ENCODE peak calls at places on chromosome 17, in four cellular contexts. U, W, V and K are unnamed samples.

GRCh38 chr17:8375738-8376259 is 705 bp downstream of the KRABD2 start:
- DNase-seq in U (peak; percentile 26), W (no peak), V (no peak), K (no peak)

GRCh38 chr17:72602517-72603345 is 481.9 kb downstream of the SOX9 start:
- DNase-seq in V (no peak), U (peak; percentile 78), W (peak; percentile 46), K (peak; percentile 67)

GRCh38 chr17:80698297-80698696 is 153.7 kb downstream of the RPTOR start:
- DNase-seq in W (no peak), U (peak; percentile 24), V (no peak), K (no peak)

GRCh38 chr17:75181110-75181509 is 1.6 kb downstream of the SUMO2 start:
- DNase-seq in W (no peak), U (no peak), V (no peak), K (no peak)

GRCh38 chr17:49106366-49107210 is 26.0 kb upstream of the B4GALNT2 start:
- DNase-seq in W (peak; percentile 36), U (no peak), V (no peak), K (peak; percentile 72)

GRCh38 chr17:63998721-63999679 is 849 bp downstream of the PRR29 start:
- DNase-seq in V (no peak), W (no peak), U (peak; percentile 31), K (no peak)

GRCh38 chr17:11882716-11883115 is 114.6 kb downstream of the ZNF18 start:
- DNase-seq in V (no peak), W (no peak), U (no peak), K (no peak)

GRCh38 chr17:77476006-77476405 is 335.2 kb downstream of the SEC14L1 start:
- DNase-seq in U (no peak), V (no peak), W (no peak), K (no peak)

GRCh38 chr17:63419949-63420867 is 25.9 kb downstream of the CYB561 start:
- DNase-seq in U (no peak), W (no peak), V (no peak), K (no peak)

GRCh38 chr17:882827-883585 is 96.6 kb downstream of the NXN start:
- DNase-seq in V (no peak), U (peak; percentile 37), W (peak; percentile 88), K (no peak)

GRCh38 chr17:29747660-29748059 is 124.9 kb upstream of the CORO6 start:
- DNase-seq in V (no peak), U (no peak), W (no peak), K (peak; percentile 2)

GRCh38 chr17:72576289-72576759 is 455.5 kb downstream of the SOX9 start:
- DNase-seq in U (peak; percentile 78), W (no peak), V (no peak), K (no peak)

GRCh38 chr17:8038954-8039610 is at the start of gene ALOX15B:
- DNase-seq in V (peak; percentile 67), W (no peak), U (no peak), K (no peak)

GRCh38 chr17:20948984-20949777 is 93.6 kb downstream of the USP22 start:
- DNase-seq in V (no peak), U (no peak), W (no peak), K (no peak)

GRCh38 chr17:70168979-70169706 is at the start of gene KCNJ2:
- DNase-seq in W (peak; percentile 80), V (peak; percentile 91), U (peak; percentile 95), K (peak; percentile 49)

GRCh38 chr17:7548585-7549400 is at the start of gene TNFSF12:
- DNase-seq in W (peak; percentile 25), V (peak; percentile 63), U (peak; percentile 61), K (no peak)

GRCh38 chr17:70934834-70935233 is 765.5 kb downstream of the KCNJ2 start:
- DNase-seq in W (no peak), U (no peak), V (no peak), K (no peak)

GRCh38 chr17:80035687-80035936 is at the start of gene TBC1D16:
- DNase-seq in W (no peak), U (no peak), V (no peak), K (no peak)

DNA sequence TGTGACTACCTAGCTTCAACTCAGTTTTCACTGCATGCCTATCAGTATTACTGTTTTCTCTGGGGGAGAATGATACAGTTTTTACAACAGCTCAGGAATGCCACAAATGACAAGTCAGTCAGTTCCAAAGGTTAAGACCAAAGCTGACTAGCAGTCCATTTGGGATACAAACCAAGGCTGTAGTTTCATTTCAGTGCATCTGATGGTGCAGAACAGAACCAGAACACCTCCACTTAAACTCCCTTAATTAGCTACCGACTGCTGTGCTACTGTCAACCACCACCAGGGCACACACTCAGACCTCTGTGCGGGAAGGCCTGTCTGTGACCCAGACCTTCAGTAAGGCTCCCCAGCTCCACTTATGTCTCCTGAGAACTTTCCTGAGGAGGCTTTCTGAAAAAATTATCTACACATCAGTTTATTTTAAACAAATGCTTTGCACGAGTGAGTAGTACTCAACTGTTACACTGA is 20.4 kb downstream of the NFE2L1 start:
- DNase-seq in U (no peak), V (no peak), W (no peak), K (peak; percentile 77)
- TF ChIP-seq CTCF in U (peak; percentile 39), V (no peak), W (peak; percentile 50), K (peak; percentile 74)

DNA sequence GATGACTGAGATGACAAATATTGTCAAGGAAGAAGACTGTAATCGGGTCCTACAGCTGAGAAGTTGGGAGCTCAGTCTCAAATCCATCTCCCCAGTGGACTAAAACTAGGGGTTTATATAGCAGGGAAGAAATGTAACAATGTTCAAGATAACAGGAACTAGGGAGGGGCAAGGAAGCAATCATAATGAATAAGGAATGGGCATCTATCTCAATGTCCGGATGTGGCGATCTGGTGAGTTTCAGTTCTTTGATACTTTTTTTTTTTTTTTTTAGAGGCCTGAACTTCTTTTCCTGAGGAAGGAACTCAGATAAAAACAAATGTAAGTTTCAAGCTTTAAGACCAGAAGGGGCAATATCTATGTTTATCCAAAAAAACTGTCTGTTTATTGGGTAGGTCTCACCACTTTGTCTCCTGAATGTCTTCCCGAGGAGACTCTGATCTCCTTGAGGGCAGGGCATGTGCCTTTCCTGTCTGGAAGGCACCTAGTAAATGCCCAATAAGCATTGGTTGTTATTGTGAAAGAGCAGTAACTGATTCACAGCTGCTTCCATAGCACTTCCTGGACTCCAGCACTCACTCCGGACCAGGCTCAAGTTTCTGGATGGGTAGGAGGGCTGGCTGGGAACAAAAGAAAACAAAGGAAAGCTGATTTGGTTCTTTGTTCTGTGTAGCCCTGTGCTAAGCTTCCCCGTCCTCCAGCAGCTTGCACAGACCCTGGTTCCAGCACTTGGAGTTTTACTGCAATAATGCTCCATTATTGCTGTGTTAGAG is 51.9 kb downstream of the MEOX1 start:
- DNase-seq in U (peak; percentile 49), W (no peak), V (no peak), K (no peak)
- TF ChIP-seq CTCF in U (no peak), W (no peak), V (no peak), K (no peak)

GRCh38 chr17:41586863-41587495 is at the start of gene KRT14:
- DNase-seq in V (no peak), U (no peak), W (no peak), K (no peak)

GRCh38 chr17:41588126-41588810 is 1.6 kb upstream of the KRT14 start:
- DNase-seq in V (no peak), U (no peak), W (no peak), K (no peak)

GRCh38 chr17:41583137-41584127 is 3.3 kb downstream of the KRT14 start:
- DNase-seq in W (no peak), V (no peak), U (no peak), K (no peak)

GRCh38 chr17:41581366-41582060 is 5.2 kb downstream of the KRT14 start:
- DNase-seq in U (no peak), W (no peak), V (no peak), K (no peak)

DNA sequence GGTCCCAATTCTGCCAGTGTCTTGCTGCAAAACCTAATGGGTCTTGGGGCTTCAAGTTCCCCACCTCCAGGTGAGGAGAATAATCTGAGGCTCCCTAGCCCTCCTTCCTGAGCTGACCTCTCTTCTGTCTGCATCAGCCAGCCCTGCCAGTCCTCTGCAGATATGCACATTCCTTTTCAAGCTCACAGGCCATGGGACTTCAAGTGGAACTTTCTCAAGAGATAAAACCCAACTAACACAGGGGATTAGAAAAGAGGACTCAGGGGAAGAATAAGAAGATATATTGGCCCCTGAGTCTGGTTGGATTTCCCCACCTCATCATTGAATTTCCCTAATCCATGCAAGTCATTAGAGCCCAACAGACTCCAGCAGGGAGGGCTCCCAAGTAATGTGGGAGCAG is 1.4 kb downstream of the KRT14 start:
- DNase-seq in V (no peak), W (no peak), U (peak; percentile 8), K (no peak)
- TF ChIP-seq CTCF in V (no peak), W (no peak), U (no peak), K (no peak)

DNA sequence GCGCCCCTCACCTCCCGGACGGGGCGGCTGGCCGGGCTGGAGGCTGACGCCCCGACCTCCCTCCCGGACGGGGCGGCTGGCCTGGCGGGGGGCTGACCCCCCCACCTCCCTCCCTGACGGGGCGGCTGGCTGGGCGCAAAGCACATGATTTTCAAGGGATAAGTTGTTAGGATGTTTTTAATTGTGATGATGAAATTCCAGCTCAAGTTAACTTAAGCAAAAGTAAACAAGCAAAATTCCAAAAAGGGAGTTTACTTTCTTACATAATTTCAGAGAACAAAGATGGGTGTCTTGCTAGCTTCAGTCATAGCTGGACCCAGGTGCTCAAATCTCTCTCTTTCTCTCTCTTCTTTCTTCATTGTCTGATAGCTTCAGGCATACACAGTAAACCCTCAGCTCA is 33.6 kb upstream of the MED9 start:
- DNase-seq in W (no peak), V (no peak), U (no peak), K (no peak)
- TF ChIP-seq CTCF in W (no peak), V (no peak), U (no peak), K (no peak)

GRCh38 chr17:60637683-60638082 is 37.7 kb downstream of the PPM1D start:
- DNase-seq in V (no peak), U (no peak), W (no peak), K (no peak)

GRCh38 chr17:60639019-60639330 is 38.7 kb upstream of the BCAS3 start:
- DNase-seq in V (no peak), U (no peak), W (no peak), K (no peak)

GRCh38 chr17:60641126-60641525 is 36.5 kb upstream of the BCAS3 start:
- DNase-seq in W (peak; percentile 26), V (no peak), U (no peak), K (peak; percentile 11)

GRCh38 chr17:60641810-60642220 is 35.8 kb upstream of the BCAS3 start:
- DNase-seq in W (peak; percentile 90), U (peak; percentile 78), V (peak; percentile 68), K (peak; percentile 85)

DNA sequence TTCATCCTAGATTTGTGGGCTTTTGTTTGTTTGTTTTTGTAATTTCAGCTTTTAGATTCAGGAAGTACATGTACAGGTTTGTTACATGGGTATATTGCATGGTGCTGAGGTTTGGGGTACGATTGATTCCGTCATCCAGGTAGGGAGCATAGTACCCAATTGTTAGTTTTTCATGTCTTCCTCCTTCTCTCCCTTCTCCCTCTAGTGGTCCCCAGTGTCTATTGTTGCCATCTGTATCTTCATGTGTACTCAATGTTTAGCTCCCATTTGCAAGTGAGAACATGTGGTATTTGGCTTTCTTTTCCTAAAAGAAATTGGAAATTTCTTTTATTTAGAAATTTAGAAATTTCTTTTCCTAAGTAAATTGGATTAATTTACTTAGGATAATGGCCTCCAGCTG is 37.1 kb upstream of the BCAS3 start:
- DNase-seq in V (no peak), U (peak; percentile 20), W (peak; percentile 32), K (peak; percentile 16)
- TF ChIP-seq CTCF in V (no peak), U (peak; percentile 53), W (peak; percentile 65), K (peak; percentile 72)

GRCh38 chr17:27293898-27294688 is at the start of gene WSB1:
- DNase-seq in U (peak; percentile 97), V (peak; percentile 92), W (peak; percentile 94), K (peak; percentile 85)
- TF ChIP-seq CTCF in U (peak; percentile 15), V (no peak), W (no peak), K (no peak)